ENCODE peak calls at places on chromosomes 1 and 21, in eight cellular contexts. U is NB4; F is astrocyte of the spinal cord; A is mucosa of descending colon; N is lower lobe of right lung; B is heart left ventricle; G is fibroblast of mammary gland; S is CD4-positive, CD25-positive, alpha-beta regulatory T cell. E is an unnamed sample.

GRCh38 chr21:29218749-29219148 is 80.0 kb upstream of the BACH1 start:
- DNase-seq in U (no peak), F (no peak), A (peak), N (no peak), B (no peak), G (no peak), S (no peak), E (no peak)

GRCh38 chr1:15028117-15028516 is 125.4 kb upstream of the TMEM51 start:
- DNase-seq in U (no peak), F (peak), A (no peak), N (no peak), B (peak), G (peak), S (no peak), E (no peak)

GRCh38 chr1:27147842-27148518 is 6.9 kb downstream of the SLC9A1 start:
- DNase-seq in U (no peak), F (no peak), A (no peak), N (no peak), B (no peak), G (no peak), S (no peak), E (no peak)

GRCh38 chr1:3678361-3679097 is 26.2 kb downstream of the TP73 start:
- DNase-seq in U (peak), F (no peak), A (no peak), N (no peak), B (no peak), G (no peak), S (no peak), E (no peak)

GRCh38 chr1:68815632-68816031 is 318.8 kb upstream of the DEPDC1 start:
- DNase-seq in U (no peak), F (no peak), A (no peak), N (no peak), B (no peak), G (no peak), S (no peak), E (no peak)

GRCh38 chr21:37208741-37209225 is 58.4 kb downstream of the VPS26C start:
- DNase-seq in U (no peak), F (no peak), A (no peak), N (no peak), B (no peak), G (no peak), S (no peak), E (no peak)

GRCh38 chr1:115118596-115118995 is 29.3 kb upstream of the TSPAN2 start:
- DNase-seq in U (no peak), F (no peak), A (no peak), N (no peak), B (no peak), G (peak), S (no peak), E (no peak)

GRCh38 chr1:229825042-229825441 is 199.0 kb downstream of the URB2 start:
- DNase-seq in U (no peak), F (no peak), A (no peak), N (no peak), B (no peak), G (no peak), S (no peak), E (no peak)

GRCh38 chr1:95308276-95308675 is 74.3 kb downstream of the RWDD3 start:
- DNase-seq in U (peak), F (no peak), A (no peak), N (no peak), B (no peak), G (no peak), S (no peak), E (no peak)

GRCh38 chr1:225318706-225319575 is 108.9 kb downstream of the LBR start:
- DNase-seq in U (peak), F (peak), A (peak), N (no peak), B (no peak), G (peak), S (peak), E (no peak)

GRCh38 chr1:182143825-182144661 is 82.5 kb upstream of the ZNF648 start:
- DNase-seq in U (peak), F (peak), A (peak), N (peak), B (peak), G (peak), S (no peak), E (peak)

GRCh38 chr1:51276286-51276685 is 40.2 kb downstream of the RNF11 start:
- DNase-seq in U (no peak), F (no peak), A (no peak), N (no peak), B (no peak), G (no peak), S (no peak), E (no peak)

GRCh38 chr1:45348020-45348419 is 7.8 kb upstream of the MUTYH start:
- DNase-seq in U (no peak), F (peak), A (no peak), N (no peak), B (no peak), G (no peak), S (no peak), E (no peak)

GRCh38 chr1:169090308-169090899 is 16.1 kb upstream of the ATP1B1 start:
- DNase-seq in U (no peak), F (no peak), A (no peak), N (no peak), B (no peak), G (no peak), S (no peak), E (no peak)

GRCh38 chr1:240462766-240463410 is 149.1 kb downstream of the GREM2 start:
- DNase-seq in U (peak), F (no peak), A (no peak), N (no peak), B (no peak), G (peak), S (no peak), E (no peak)

GRCh38 chr1:171128463-171128862 is 37.8 kb downstream of the FMO3 start:
- DNase-seq in U (no peak), F (no peak), A (no peak), N (no peak), B (no peak), G (no peak), S (no peak), E (no peak)

GRCh38 chr1:14873657-14874056 is 275.2 kb downstream of the KAZN start:
- DNase-seq in U (no peak), F (no peak), A (no peak), N (peak), B (no peak), G (no peak), S (no peak), E (no peak)

GRCh38 chr1:155598842-155599331 is 11.1 kb upstream of the MSTO1 start:
- DNase-seq in U (no peak), F (peak), A (no peak), N (no peak), B (peak), G (peak), S (peak), E (peak)

GRCh38 chr1:46302091-46303037 is 1.1 kb downstream of the LRRC41 start:
- DNase-seq in U (peak), F (peak), A (peak), N (peak), B (peak), G (no peak), S (peak), E (no peak)

GRCh38 chr1:246705368-246705767 is 18.8 kb upstream of the SCCPDH start:
- DNase-seq in U (no peak), F (peak), A (no peak), N (no peak), B (no peak), G (peak), S (no peak), E (peak)

GRCh38 chr1:91036894-91037829 is 15.3 kb upstream of the ZNF644 start:
- DNase-seq in U (no peak), F (no peak), A (peak), N (no peak), B (no peak), G (no peak), S (no peak), E (no peak)

GRCh38 chr1:24724345-24725208 is 20.7 kb upstream of the CLIC4 start:
- DNase-seq in U (no peak), F (peak), A (peak), N (no peak), B (no peak), G (peak), S (no peak), E (no peak)

GRCh38 chr1:201912832-201913231 is 24.1 kb downstream of the SHISA4 start:
- DNase-seq in U (no peak), F (no peak), A (no peak), N (no peak), B (no peak), G (peak), S (no peak), E (no peak)

GRCh38 chr1:235607284-235607683 is 42.3 kb downstream of the GNG4 start:
- DNase-seq in U (no peak), F (no peak), A (no peak), N (peak), B (no peak), G (no peak), S (no peak), E (no peak)

GRCh38 chr1:219580019-219580676 is 32.8 kb downstream of the ZC3H11B start:
- DNase-seq in U (no peak), F (no peak), A (no peak), N (no peak), B (no peak), G (peak), S (no peak), E (no peak)

GRCh38 chr21:42027804-42028753 is 17.9 kb upstream of the ZBTB21 start:
- DNase-seq in U (no peak), F (no peak), A (no peak), N (peak), B (no peak), G (no peak), S (no peak), E (no peak)

GRCh38 chr1:82565546-82565945 is 764.8 kb downstream of the ADGRL2 start:
- DNase-seq in U (no peak), F (peak), A (no peak), N (no peak), B (no peak), G (peak), S (no peak), E (peak)

GRCh38 chr1:98874828-98875227 is 129.8 kb downstream of the PLPPR5 start:
- DNase-seq in U (no peak), F (no peak), A (peak), N (no peak), B (no peak), G (no peak), S (no peak), E (no peak)

DNA sequence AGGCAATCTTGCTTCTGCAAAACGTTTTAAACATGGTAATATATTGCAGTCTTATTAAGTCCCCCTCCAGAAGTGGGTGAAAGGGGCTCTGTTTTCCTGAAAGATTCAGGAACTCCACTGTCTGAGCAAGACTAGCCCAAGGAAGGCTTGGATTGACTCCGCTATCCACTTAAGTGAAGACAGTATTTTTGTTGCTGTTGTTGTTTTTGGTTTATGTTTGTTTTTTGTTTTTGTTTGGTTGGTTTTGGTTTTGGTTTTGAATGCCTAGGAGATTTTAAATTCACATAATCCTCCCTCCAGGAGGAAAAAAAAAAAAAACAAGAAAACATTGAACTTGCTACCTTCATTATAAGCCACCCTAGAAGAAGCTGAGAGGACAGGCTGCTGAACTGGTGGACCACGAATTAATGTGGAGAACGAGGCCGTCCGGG is 29.1 kb upstream of the NFIA start:
- DNase-seq in U (no peak), F (no peak), A (no peak), N (no peak), B (no peak), G (no peak), S (no peak), E (no peak)
- H3K4me3 ChIP-seq in U (no peak), F (no peak), A (no peak), N (peak), B (peak), G (peak), S (peak), E (no peak)

GRCh38 chr1:156845953-156846545 is 12.9 kb downstream of the INSRR start:
- DNase-seq in U (no peak), F (no peak), A (no peak), N (no peak), B (no peak), G (no peak), S (no peak), E (no peak)

GRCh38 chr1:156842618-156843300 is 16.2 kb downstream of the INSRR start:
- DNase-seq in U (no peak), F (no peak), A (no peak), N (no peak), B (no peak), G (no peak), S (no peak), E (no peak)

GRCh38 chr1:156845055-156845952 is 13.6 kb downstream of the INSRR start:
- DNase-seq in U (no peak), F (no peak), A (no peak), N (no peak), B (no peak), G (no peak), S (peak), E (no peak)

GRCh38 chr1:156844638-156845037 is 14.3 kb downstream of the INSRR start:
- DNase-seq in U (no peak), F (no peak), A (no peak), N (no peak), B (no peak), G (no peak), S (no peak), E (no peak)

GRCh38 chr1:156844102-156844501 is 14.8 kb downstream of the INSRR start:
- DNase-seq in U (no peak), F (no peak), A (no peak), N (no peak), B (no peak), G (no peak), S (no peak), E (no peak)
- H3K4me3 ChIP-seq in U (no peak), F (no peak), A (no peak), N (no peak), B (no peak), G (no peak), S (no peak), E (no peak)

GRCh38 chr1:211329764-211330201 is 3.1 kb downstream of the TRAF5 start:
- DNase-seq in U (no peak), F (no peak), A (no peak), N (no peak), B (no peak), G (no peak), S (peak), E (no peak)

GRCh38 chr1:211330282-211330936 is 3.8 kb downstream of the TRAF5 start:
- DNase-seq in U (no peak), F (no peak), A (no peak), N (no peak), B (no peak), G (no peak), S (no peak), E (no peak)

GRCh38 chr1:211328084-211328694 is 1.6 kb downstream of the TRAF5 start:
- DNase-seq in U (no peak), F (no peak), A (no peak), N (no peak), B (no peak), G (no peak), S (no peak), E (no peak)

GRCh38 chr1:211327341-211327921 is 798 bp downstream of the TRAF5 start:
- DNase-seq in U (peak), F (peak), A (peak), N (no peak), B (peak), G (peak), S (peak), E (no peak)

GRCh38 chr1:211328866-211329265 is 2.2 kb downstream of the TRAF5 start:
- DNase-seq in U (no peak), F (no peak), A (no peak), N (no peak), B (no peak), G (no peak), S (no peak), E (no peak)
- H3K4me3 ChIP-seq in U (no peak), F (no peak), A (no peak), N (no peak), B (no peak), G (no peak), S (peak), E (no peak)

GRCh38 chr1:196271212-196271947 is 336.9 kb downstream of the KCNT2 start:
- DNase-seq in U (no peak), F (peak), A (no peak), N (no peak), B (no peak), G (no peak), S (no peak), E (no peak)
- H3K4me3 ChIP-seq in U (no peak), F (no peak), A (no peak), N (no peak), B (no peak), G (no peak), S (no peak), E (no peak)

DNA sequence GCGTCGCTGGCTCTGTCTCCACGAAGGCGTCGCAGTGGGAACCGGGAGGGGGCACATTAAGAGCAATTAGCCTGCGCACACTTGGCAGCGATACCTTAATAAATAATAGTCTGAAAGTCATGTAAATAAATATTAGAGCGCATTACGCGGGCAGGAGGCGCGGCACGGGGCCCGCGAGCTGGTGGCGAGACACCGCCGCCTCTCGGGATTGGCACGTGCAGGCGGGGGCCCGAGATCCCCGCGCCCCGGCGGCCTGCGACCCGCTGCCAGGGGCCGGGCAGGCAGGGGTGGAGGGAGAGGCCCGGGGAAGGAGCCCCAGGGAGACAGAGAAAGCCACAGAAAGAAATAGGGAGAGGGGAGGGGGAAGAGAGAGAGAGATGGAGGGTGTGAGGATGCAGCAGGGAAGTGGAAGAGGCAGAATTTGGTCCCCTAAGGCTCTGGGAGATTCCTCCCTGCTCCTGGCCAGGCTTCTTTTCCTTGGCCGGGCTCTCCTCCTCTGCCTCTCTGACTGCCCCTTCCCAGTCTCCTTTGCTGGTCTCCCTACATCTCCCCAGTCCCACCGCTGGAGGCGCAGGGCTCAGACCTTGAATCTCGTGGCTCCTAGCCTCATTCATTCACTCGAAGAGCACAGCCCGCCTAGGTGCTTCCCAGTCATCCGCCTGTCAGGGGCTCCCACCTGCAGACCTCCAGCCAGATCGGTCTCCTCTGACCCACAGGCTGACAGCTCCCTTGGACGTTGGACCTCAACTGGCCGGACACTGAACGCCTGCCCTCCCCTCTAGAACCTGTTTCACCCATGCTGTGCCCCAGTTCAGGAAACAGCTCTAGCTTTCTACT is 76.3 kb downstream of the VWA5B1 start:
- DNase-seq in U (no peak), F (peak), A (peak), N (no peak), B (peak), G (peak), S (no peak), E (no peak)
- H3K4me3 ChIP-seq in U (no peak), F (no peak), A (no peak), N (peak), B (peak), G (peak), S (no peak), E (peak)

GRCh38 chr1:78005755-78006154 is 1.0 kb downstream of the DNAJB4 start:
- DNase-seq in U (peak), F (peak), A (peak), N (no peak), B (peak), G (peak), S (no peak), E (peak)

GRCh38 chr1:78005347-78005722 is 596 bp downstream of the DNAJB4 start:
- DNase-seq in U (no peak), F (no peak), A (no peak), N (no peak), B (no peak), G (no peak), S (no peak), E (no peak)

GRCh38 chr1:78004719-78005346 is at the start of gene DNAJB4:
- DNase-seq in U (peak), F (peak), A (peak), N (no peak), B (peak), G (peak), S (peak), E (peak)

GRCh38 chr1:78003070-78003751 is 1.5 kb upstream of the DNAJB4 start:
- DNase-seq in U (peak), F (peak), A (no peak), N (no peak), B (no peak), G (no peak), S (peak), E (no peak)

GRCh38 chr1:78003882-78004718 is 639 bp upstream of the DNAJB4 start:
- DNase-seq in U (peak), F (peak), A (peak), N (no peak), B (peak), G (peak), S (peak), E (peak)
- H3K4me3 ChIP-seq in U (peak), F (peak), A (peak), N (peak), B (peak), G (peak), S (peak), E (peak)

GRCh38 chr1:205812271-205812877 is 624 bp downstream of the SLC41A1 start:
- DNase-seq in U (peak), F (peak), A (no peak), N (no peak), B (peak), G (peak), S (peak), E (no peak)

GRCh38 chr1:205811660-205812059 is 1.3 kb downstream of the SLC41A1 start:
- DNase-seq in U (no peak), F (no peak), A (no peak), N (peak), B (peak), G (no peak), S (no peak), E (no peak)

GRCh38 chr1:205810448-205811157 is 2.4 kb downstream of the SLC41A1 start:
- DNase-seq in U (peak), F (peak), A (no peak), N (no peak), B (no peak), G (no peak), S (no peak), E (no peak)

GRCh38 chr1:205809469-205809868 is 3.5 kb downstream of the SLC41A1 start:
- DNase-seq in U (no peak), F (no peak), A (no peak), N (no peak), B (no peak), G (no peak), S (no peak), E (no peak)

GRCh38 chr1:205809942-205810345 is 3.1 kb downstream of the SLC41A1 start:
- DNase-seq in U (no peak), F (no peak), A (no peak), N (no peak), B (no peak), G (no peak), S (no peak), E (no peak)
- H3K4me3 ChIP-seq in U (no peak), F (no peak), A (no peak), N (peak), B (peak), G (no peak), S (peak), E (no peak)

DNA sequence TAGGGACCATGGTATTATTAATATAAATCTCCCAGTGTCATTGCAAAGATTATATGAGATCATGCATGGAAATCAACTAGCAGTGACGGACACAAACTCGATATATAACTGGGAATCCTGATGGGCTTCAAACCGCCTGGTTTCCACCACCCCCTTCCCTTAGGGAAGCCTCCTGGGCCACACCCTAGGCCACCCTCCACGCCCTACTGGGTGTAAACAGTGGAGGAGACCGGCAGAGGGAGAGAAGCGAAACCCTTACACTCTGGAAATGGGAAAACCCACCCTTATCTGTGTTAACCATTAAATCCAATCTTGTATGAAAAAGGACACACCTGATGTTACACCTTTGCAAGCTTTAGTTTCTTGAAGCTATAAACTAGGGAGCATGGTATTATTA is 591 bp upstream of the ZNHIT6 start:
- DNase-seq in U (no peak), F (no peak), A (peak), N (no peak), B (no peak), G (no peak), S (no peak), E (no peak)
- H3K4me3 ChIP-seq in U (peak), F (peak), A (no peak), N (peak), B (peak), G (peak), S (peak), E (peak)

GRCh38 chr21:44965251-44966022 is 25.6 kb downstream of the SLX9 start:
- DNase-seq in U (peak), F (peak), A (no peak), N (peak), B (no peak), G (peak), S (peak), E (peak)
- H3K4me3 ChIP-seq in U (no peak), F (no peak), A (no peak), N (no peak), B (no peak), G (no peak), S (peak), E (no peak)

E was measured in skeletal muscle cell.